ENCODE peak calls at places on chromosomes 4 and X, in four cellular contexts. P is AG08396, J is AG08395, F is ACHN. Y is an unnamed sample.

GRCh38 chrX:117973175-117974075 is 143.2 kb downstream of the KLHL13 start:
- DNase-seq in F (no peak), J (no peak), P (no peak), Y (no peak)

GRCh38 chr4:76380561-76380960 is 40.4 kb downstream of the CCDC158 start:
- DNase-seq in F (no peak), P (no peak), J (no peak), Y (no peak)

GRCh38 chr4:102518703-102519131 is 17.6 kb downstream of the NFKB1 start:
- DNase-seq in F (no peak), J (no peak), P (no peak), Y (no peak)

GRCh38 chr4:2698951-2699505 is 57.1 kb downstream of the TNIP2 start:
- DNase-seq in P (no peak), F (no peak), J (no peak), Y (peak)

GRCh38 chrX:153885968-153886903 is at the start of gene L1CAM:
- DNase-seq in P (peak), F (peak), J (peak), Y (no peak)

GRCh38 chr4:242121-242848 is 63.0 kb downstream of the ZNF732 start:
- DNase-seq in F (peak), J (peak), P (peak), Y (no peak)

GRCh38 chrX:71292669-71293379 is 8.7 kb upstream of the ITGB1BP2 start:
- DNase-seq in J (peak), F (no peak), P (no peak), Y (peak)

GRCh38 chrX:149521438-149521837 is 16.3 kb upstream of the IDS start:
- DNase-seq in J (no peak), P (no peak), F (no peak), Y (no peak)

GRCh38 chr4:25843340-25844097 is 19.3 kb downstream of the SEL1L3 start:
- DNase-seq in P (no peak), F (peak), J (peak), Y (no peak)

GRCh38 chr4:20017035-20017434 is 234.7 kb upstream of the SLIT2 start:
- DNase-seq in J (peak), P (no peak), F (no peak), Y (no peak)

GRCh38 chr4:129603241-129603931 is 507.4 kb downstream of the C4orf33 start:
- DNase-seq in J (no peak), P (no peak), F (no peak), Y (no peak)

GRCh38 chr4:176735300-176735699 is 57.4 kb downstream of the VEGFC start:
- DNase-seq in P (peak), F (peak), J (peak), Y (no peak)

GRCh38 chr4:178937130-178937529 is 1494.9 kb upstream of the AGA start:
- DNase-seq in P (no peak), F (peak), J (no peak), Y (no peak)

GRCh38 chr4:14254252-14254651 is 626.7 kb upstream of the BOD1L1 start:
- DNase-seq in F (peak), J (peak), P (peak), Y (no peak)

GRCh38 chrX:11336201-11336600 is 43.0 kb downstream of the AMELX start:
- DNase-seq in J (no peak), P (no peak), F (no peak), Y (no peak)

GRCh38 chr4:184937745-184938144 is 80.5 kb upstream of the HELT start:
- DNase-seq in F (no peak), P (no peak), J (no peak), Y (no peak)

GRCh38 chr4:37715889-37716402 is 29.8 kb upstream of the RELL1 start:
- DNase-seq in F (no peak), J (no peak), P (no peak), Y (no peak)

GRCh38 chrX:154761977-154762528 is 611 bp upstream of the DKC1 start:
- DNase-seq in F (no peak), J (no peak), P (no peak), Y (no peak)

Y was measured in osteoblast.